ENCODE peak calls at places on chromosomes 11 and 22, in four cellular contexts. One of them, this sample, is unnamed.

GRCh38 chr11:14499178-14499559 is 442 bp downstream of the COPB1 start:
- DNase-seq in fibroblast of lung: peak; percentile 21
- DNase-seq in coronary artery: no peak
- DNase-seq in Caco-2: peak; percentile 41
- DNase-seq in this sample: peak; percentile 71

GRCh38 chr22:31451709-31452571 is 37.7 kb downstream of the EIF4ENIF1 start:
- DNase-seq in fibroblast of lung: peak; percentile 56
- DNase-seq in coronary artery: no peak
- DNase-seq in Caco-2: peak; percentile 49
- DNase-seq in this sample: no peak

GRCh38 chr22:27097933-27098332 is 440.5 kb downstream of the MIAT start:
- DNase-seq in fibroblast of lung: no peak
- DNase-seq in coronary artery: no peak
- DNase-seq in Caco-2: no peak
- DNase-seq in this sample: no peak

GRCh38 chr11:35751664-35752061 is 89.1 kb downstream of the TRIM44 start:
- DNase-seq in fibroblast of lung: no peak
- DNase-seq in coronary artery: no peak
- DNase-seq in Caco-2: no peak
- DNase-seq in this sample: no peak

GRCh38 chr11:132911186-132911585 is 621.1 kb downstream of the OPCML start:
- DNase-seq in fibroblast of lung: peak; percentile 72
- DNase-seq in coronary artery: no peak
- DNase-seq in Caco-2: no peak
- DNase-seq in this sample: no peak

GRCh38 chr11:74697722-74698121 is 33.5 kb downstream of the CHRDL2 start:
- DNase-seq in fibroblast of lung: no peak
- DNase-seq in coronary artery: no peak
- DNase-seq in Caco-2: no peak
- DNase-seq in this sample: no peak

GRCh38 chr11:111347723-111348115 is 31.4 kb downstream of the POU2AF1 start:
- DNase-seq in fibroblast of lung: no peak
- DNase-seq in coronary artery: no peak
- DNase-seq in Caco-2: no peak
- DNase-seq in this sample: no peak

GRCh38 chr11:76228122-76229000 is 22.1 kb upstream of the WNT11 start:
- DNase-seq in fibroblast of lung: no peak
- DNase-seq in coronary artery: no peak
- DNase-seq in Caco-2: no peak
- DNase-seq in this sample: no peak

GRCh38 chr11:64619811-64620285 is 28.8 kb downstream of the SLC22A12 start:
- DNase-seq in fibroblast of lung: peak; percentile 38
- DNase-seq in coronary artery: no peak
- DNase-seq in Caco-2: no peak
- DNase-seq in this sample: no peak

GRCh38 chr11:74319139-74319538 is 7.7 kb upstream of the P4HA3 start:
- DNase-seq in fibroblast of lung: peak; percentile 83
- DNase-seq in coronary artery: no peak
- DNase-seq in Caco-2: no peak
- DNase-seq in this sample: no peak

GRCh38 chr11:68275721-68276488 is 4.1 kb upstream of the C11orf24 start:
- DNase-seq in fibroblast of lung: no peak
- DNase-seq in coronary artery: no peak
- DNase-seq in Caco-2: peak; percentile 50
- DNase-seq in this sample: no peak

GRCh38 chr22:39920134-39920743 is 19.4 kb downstream of the GRAP2 start:
- DNase-seq in fibroblast of lung: no peak
- DNase-seq in coronary artery: no peak
- DNase-seq in Caco-2: no peak
- DNase-seq in this sample: no peak

GRCh38 chr11:132264616-132265015 is 894.2 kb downstream of the NTM start:
- DNase-seq in fibroblast of lung: no peak
- DNase-seq in coronary artery: no peak
- DNase-seq in Caco-2: no peak
- DNase-seq in this sample: no peak

GRCh38 chr11:87176044-87176443 is 138.3 kb downstream of the TMEM135 start:
- DNase-seq in fibroblast of lung: peak; percentile 15
- DNase-seq in coronary artery: no peak
- DNase-seq in Caco-2: no peak
- DNase-seq in this sample: no peak

GRCh38 chr11:112223125-112223524 is 3.1 kb upstream of the PTS start:
- DNase-seq in fibroblast of lung: no peak
- DNase-seq in coronary artery: no peak
- DNase-seq in Caco-2: no peak
- DNase-seq in this sample: no peak

GRCh38 chr11:121291319-121291718 is 1.3 kb upstream of the SC5D start:
- DNase-seq in fibroblast of lung: no peak
- DNase-seq in coronary artery: no peak
- DNase-seq in Caco-2: no peak
- DNase-seq in this sample: no peak

GRCh38 chr22:50340157-50340879 is 2.8 kb upstream of the PPP6R2 start:
- DNase-seq in fibroblast of lung: no peak
- DNase-seq in coronary artery: no peak
- DNase-seq in Caco-2: peak; percentile 55
- DNase-seq in this sample: no peak

GRCh38 chr11:47318166-47318565 is 34.3 kb downstream of the MYBPC3 start:
- DNase-seq in fibroblast of lung: no peak
- DNase-seq in coronary artery: no peak
- DNase-seq in Caco-2: no peak
- DNase-seq in this sample: no peak

GRCh38 chr11:69539416-69540117 is 58.1 kb downstream of the LINC01488 start:
- DNase-seq in fibroblast of lung: no peak
- DNase-seq in coronary artery: peak; percentile 54
- DNase-seq in Caco-2: no peak
- DNase-seq in this sample: peak; percentile 51

GRCh38 chr11:1419811-1420210 is 30.1 kb downstream of the BRSK2 start:
- DNase-seq in fibroblast of lung: no peak
- DNase-seq in coronary artery: no peak
- DNase-seq in Caco-2: no peak
- DNase-seq in this sample: no peak

GRCh38 chr11:67396258-67396581 is 4.4 kb downstream of the RAD9A start:
- DNase-seq in fibroblast of lung: no peak
- DNase-seq in coronary artery: no peak
- DNase-seq in Caco-2: no peak
- DNase-seq in this sample: no peak

GRCh38 chr22:34814260-34814659 is 251.7 kb upstream of the ISX start:
- DNase-seq in fibroblast of lung: no peak
- DNase-seq in coronary artery: no peak
- DNase-seq in Caco-2: peak; percentile 28
- DNase-seq in this sample: no peak

GRCh38 chr11:107928767-107929507 is 689 bp downstream of the RAB39A start:
- DNase-seq in fibroblast of lung: no peak
- DNase-seq in coronary artery: no peak
- DNase-seq in Caco-2: no peak
- DNase-seq in this sample: no peak

GRCh38 chr11:72422414-72422813 is 11.9 kb downstream of the CLPB start:
- DNase-seq in fibroblast of lung: no peak
- DNase-seq in coronary artery: no peak
- DNase-seq in Caco-2: no peak
- DNase-seq in this sample: no peak

GRCh38 chr11:72426054-72426757 is 8.1 kb downstream of the CLPB start:
- DNase-seq in fibroblast of lung: no peak
- DNase-seq in coronary artery: peak; percentile 55
- DNase-seq in Caco-2: no peak
- DNase-seq in this sample: no peak

GRCh38 chr11:72423840-72424239 is 10.5 kb downstream of the CLPB start:
- DNase-seq in fibroblast of lung: no peak
- DNase-seq in coronary artery: no peak
- DNase-seq in Caco-2: no peak
- DNase-seq in this sample: no peak

GRCh38 chr11:72426758-72427157 is 7.6 kb downstream of the CLPB start:
- DNase-seq in fibroblast of lung: no peak
- DNase-seq in coronary artery: no peak
- DNase-seq in Caco-2: no peak
- DNase-seq in this sample: no peak

GRCh38 chr11:72425053-72425980 is 9.0 kb downstream of the CLPB start:
- DNase-seq in fibroblast of lung: no peak
- DNase-seq in coronary artery: peak; percentile 50
- DNase-seq in Caco-2: no peak
- DNase-seq in this sample: no peak
- TF ChIP-seq CTCF in fibroblast of lung: no peak
- TF ChIP-seq CTCF in coronary artery: no peak
- TF ChIP-seq CTCF in Caco-2: no peak
- TF ChIP-seq CTCF in this sample: no peak

GRCh38 chr22:29813126-29813525 is 24.9 kb downstream of the ASCC2 start:
- DNase-seq in fibroblast of lung: no peak
- DNase-seq in coronary artery: no peak
- DNase-seq in Caco-2: no peak
- DNase-seq in this sample: no peak

GRCh38 chr22:29813563-29813962 is 24.5 kb downstream of the ASCC2 start:
- DNase-seq in fibroblast of lung: peak; percentile 25
- DNase-seq in coronary artery: no peak
- DNase-seq in Caco-2: peak; percentile 25
- DNase-seq in this sample: no peak

GRCh38 chr22:29816128-29816527 is 21.9 kb downstream of the ASCC2 start:
- DNase-seq in fibroblast of lung: peak; percentile 28
- DNase-seq in coronary artery: no peak
- DNase-seq in Caco-2: no peak
- DNase-seq in this sample: no peak

GRCh38 chr22:29815580-29815979 is 22.5 kb downstream of the ASCC2 start:
- DNase-seq in fibroblast of lung: no peak
- DNase-seq in coronary artery: no peak
- DNase-seq in Caco-2: no peak
- DNase-seq in this sample: no peak

GRCh38 chr22:29814003-29814402 is 24.1 kb downstream of the ASCC2 start:
- DNase-seq in fibroblast of lung: no peak
- DNase-seq in coronary artery: no peak
- DNase-seq in Caco-2: no peak
- DNase-seq in this sample: no peak
- TF ChIP-seq CTCF in fibroblast of lung: no peak
- TF ChIP-seq CTCF in coronary artery: no peak
- TF ChIP-seq CTCF in Caco-2: no peak
- TF ChIP-seq CTCF in this sample: no peak

GRCh38 chr11:101600948-101601347 is 17.1 kb upstream of the TRPC6 start:
- DNase-seq in fibroblast of lung: no peak
- DNase-seq in coronary artery: no peak
- DNase-seq in Caco-2: no peak
- DNase-seq in this sample: no peak
- TF ChIP-seq CTCF in fibroblast of lung: no peak
- TF ChIP-seq CTCF in coronary artery: no peak
- TF ChIP-seq CTCF in Caco-2: no peak
- TF ChIP-seq CTCF in this sample: no peak

GRCh38 chr11:4495986-4496385 is 13.5 kb downstream of the OR52K1 start:
- DNase-seq in fibroblast of lung: no peak
- DNase-seq in coronary artery: no peak
- DNase-seq in Caco-2: no peak
- DNase-seq in this sample: no peak

GRCh38 chr11:4495487-4495886 is 13.0 kb downstream of the OR52K1 start:
- DNase-seq in fibroblast of lung: peak; percentile 5
- DNase-seq in coronary artery: no peak
- DNase-seq in Caco-2: peak; percentile 11
- DNase-seq in this sample: no peak

GRCh38 chr11:4496555-4497248 is 14.3 kb downstream of the OR52K1 start:
- DNase-seq in fibroblast of lung: peak; percentile 3
- DNase-seq in coronary artery: no peak
- DNase-seq in Caco-2: no peak
- DNase-seq in this sample: no peak

GRCh38 chr11:4491878-4492606 is 9.6 kb downstream of the OR52K1 start:
- DNase-seq in fibroblast of lung: no peak
- DNase-seq in coronary artery: no peak
- DNase-seq in Caco-2: no peak
- DNase-seq in this sample: no peak

GRCh38 chr11:4493480-4493818 is 11.0 kb downstream of the OR52K1 start:
- DNase-seq in fibroblast of lung: no peak
- DNase-seq in coronary artery: no peak
- DNase-seq in Caco-2: no peak
- DNase-seq in this sample: no peak
- TF ChIP-seq CTCF in fibroblast of lung: peak; percentile 1
- TF ChIP-seq CTCF in coronary artery: no peak
- TF ChIP-seq CTCF in Caco-2: no peak
- TF ChIP-seq CTCF in this sample: no peak

DNA sequence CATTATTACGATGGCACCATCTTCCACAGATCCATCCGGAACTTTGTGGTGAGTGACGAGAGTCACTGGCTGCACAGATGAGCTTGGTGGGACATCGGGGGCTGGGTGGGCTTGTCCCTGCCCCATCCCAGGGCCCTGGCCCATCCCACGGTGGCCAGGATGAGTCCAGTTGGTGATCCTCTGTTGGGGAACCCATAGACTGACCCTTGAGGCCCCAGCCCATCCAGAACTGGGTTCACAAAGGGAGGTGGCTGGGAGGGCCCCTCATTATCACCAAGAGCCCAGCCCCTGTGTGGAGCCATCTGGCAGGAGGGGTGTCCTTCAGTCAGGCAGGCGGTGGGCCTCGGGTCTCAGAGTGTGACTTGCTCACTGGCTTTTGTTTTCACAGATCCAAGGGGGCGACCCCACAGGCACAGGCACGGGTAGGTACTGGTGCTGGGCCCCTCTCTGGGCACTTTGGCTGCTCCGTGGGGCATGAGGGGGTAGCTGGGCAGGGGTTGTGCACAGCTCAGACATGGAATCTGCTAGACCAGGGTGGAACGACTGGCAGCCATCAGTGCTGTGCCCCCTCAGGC is 22.0 kb downstream of the PPIL2 start:
- DNase-seq in fibroblast of lung: no peak
- DNase-seq in coronary artery: no peak
- DNase-seq in Caco-2: no peak
- DNase-seq in this sample: no peak
- TF ChIP-seq CTCF in fibroblast of lung: no peak
- TF ChIP-seq CTCF in coronary artery: no peak
- TF ChIP-seq CTCF in Caco-2: no peak
- TF ChIP-seq CTCF in this sample: no peak

This sample was measured in mucosa of descending colon.